ENCODE peak calls at places on chromosomes 6 and 20, in six cellular contexts. Z is effector CD4-positive, alpha-beta T cell; B is sciatic nerve; A is heart left ventricle; W is OCI-LY7; L is stimulated activated CD4-positive, alpha-beta T cell treated with anti-CD3 and anti-CD28 coated beads, Interleukin-4, amount 100 ng/mL, for 48 hours. V is an unnamed sample.

GRCh38 chr6:8940356-8940755 is 505.0 kb upstream of the SLC35B3 start:
- DNase-seq in Z (no peak), B (no peak), A (no peak), W (no peak), L (no peak), V (no peak)

GRCh38 chr20:53767206-53767924 is 173.7 kb upstream of the ZNF217 start:
- DNase-seq in Z (no peak), B (no peak), A (no peak), W (no peak), L (no peak), V (no peak)

GRCh38 chr6:44667668-44668390 is 280.3 kb downstream of the CDC5L start:
- DNase-seq in Z (peak; percentile 10), B (peak; percentile 51), A (no peak), W (peak; percentile 21), L (peak; percentile 31), V (no peak)

GRCh38 chr6:53464942-53465460 is 79.9 kb downstream of the GCLC start:
- DNase-seq in Z (no peak), B (no peak), A (peak; percentile 68), W (no peak), L (no peak), V (peak; percentile 15)

GRCh38 chr20:47698142-47698541 is 87.1 kb downstream of the SULF2 start:
- DNase-seq in Z (no peak), B (no peak), A (no peak), W (no peak), L (no peak), V (no peak)

GRCh38 chr6:158869010-158869603 is 49.9 kb upstream of the EZR start:
- DNase-seq in Z (no peak), B (no peak), A (peak; percentile 32), W (peak; percentile 92), L (no peak), V (no peak)

GRCh38 chr20:15496501-15497039 is 1076.7 kb downstream of the KIF16B start:
- DNase-seq in Z (no peak), B (no peak), A (no peak), W (no peak), L (no peak), V (no peak)

GRCh38 chr6:11795403-11795802 is 16.8 kb upstream of the ADTRP start:
- DNase-seq in Z (no peak), B (no peak), A (no peak), W (no peak), L (no peak), V (no peak)

GRCh38 chr20:36487069-36487468 is 54.2 kb upstream of the MYL9 start:
- DNase-seq in Z (no peak), B (no peak), A (no peak), W (no peak), L (no peak), V (no peak)

GRCh38 chr6:134117409-134117808 is 65.0 kb upstream of the SLC2A12 start:
- DNase-seq in Z (no peak), B (no peak), A (no peak), W (no peak), L (no peak), V (no peak)

GRCh38 chr6:125824946-125825786 is 34.4 kb downstream of the NCOA7 start:
- DNase-seq in Z (no peak), B (no peak), A (no peak), W (no peak), L (no peak), V (no peak)

GRCh38 chr6:31882344-31882743 is 3.5 kb upstream of the SLC44A4 start:
- DNase-seq in Z (no peak), B (no peak), A (no peak), W (no peak), L (no peak), V (no peak)

GRCh38 chr6:151078655-151079054 is 161.1 kb upstream of the AKAP12 start:
- DNase-seq in Z (no peak), B (no peak), A (no peak), W (no peak), L (no peak), V (no peak)

GRCh38 chr20:49484180-49485140 is 2.0 kb upstream of the KCNB1 start:
- DNase-seq in Z (peak; percentile 16), B (peak; percentile 85), A (peak; percentile 76), W (no peak), L (peak; percentile 60), V (peak; percentile 78)

V was measured in left ventricle myocardium inferior.